ENCODE peak calls at places on chromosome 17, in ten cellular contexts. One of them, this sample, is unnamed.

GRCh38 chr17:66462010-66462409 is 159.6 kb downstream of the PRKCA start:
- DNase-seq in HFFc6: no peak
- DNase-seq in cardiac fibroblast: no peak
- DNase-seq in HL-60: peak; percentile 60
- DNase-seq in osteocyte: no peak
- DNase-seq in B cell: no peak
- DNase-seq in epithelial cell of esophagus: no peak
- DNase-seq in dorsolateral prefrontal cortex: no peak
- DNase-seq in endothelial cell: no peak
- DNase-seq in fibroblast of lung: peak; percentile 54
- DNase-seq in this sample: no peak

GRCh38 chr17:79914813-79915740 is 75.8 kb upstream of the CBX4 start:
- DNase-seq in osteocyte: no peak
- DNase-seq in HL-60: no peak
- DNase-seq in B cell: no peak
- DNase-seq in epithelial cell of esophagus: no peak
- DNase-seq in dorsolateral prefrontal cortex: no peak
- DNase-seq in HFFc6: no peak
- DNase-seq in fibroblast of lung: no peak
- DNase-seq in cardiac fibroblast: no peak
- DNase-seq in endothelial cell: no peak
- DNase-seq in this sample: no peak

GRCh38 chr17:83079340-83079747 is at the start of gene METRNL:
- DNase-seq in HL-60: peak; percentile 45
- DNase-seq in HFFc6: peak; percentile 63
- DNase-seq in epithelial cell of esophagus: peak; percentile 66
- DNase-seq in fibroblast of lung: peak; percentile 56
- DNase-seq in B cell: peak; percentile 70
- DNase-seq in osteocyte: peak; percentile 94
- DNase-seq in cardiac fibroblast: peak; percentile 62
- DNase-seq in endothelial cell: peak; percentile 67
- DNase-seq in dorsolateral prefrontal cortex: peak; percentile 44
- DNase-seq in this sample: peak; percentile 72

GRCh38 chr17:83189673-83190385 is 110.4 kb downstream of the METRNL start:
- DNase-seq in dorsolateral prefrontal cortex: no peak
- DNase-seq in HL-60: no peak
- DNase-seq in osteocyte: peak; percentile 94
- DNase-seq in cardiac fibroblast: peak; percentile 49
- DNase-seq in B cell: no peak
- DNase-seq in HFFc6: peak; percentile 49
- DNase-seq in fibroblast of lung: peak; percentile 64
- DNase-seq in endothelial cell: no peak
- DNase-seq in epithelial cell of esophagus: no peak
- DNase-seq in this sample: no peak

GRCh38 chr17:8073627-8074485 is 13.7 kb downstream of the ALOX12B start:
- DNase-seq in cardiac fibroblast: peak; percentile 69
- DNase-seq in epithelial cell of esophagus: peak; percentile 82
- DNase-seq in dorsolateral prefrontal cortex: peak; percentile 74
- DNase-seq in B cell: peak; percentile 84
- DNase-seq in HFFc6: peak; percentile 25
- DNase-seq in HL-60: peak; percentile 31
- DNase-seq in endothelial cell: peak; percentile 88
- DNase-seq in fibroblast of lung: peak; percentile 37
- DNase-seq in osteocyte: peak; percentile 89
- DNase-seq in this sample: peak; percentile 88

GRCh38 chr17:2238432-2239169 is 65.0 kb downstream of the SMG6 start:
- DNase-seq in B cell: no peak
- DNase-seq in epithelial cell of esophagus: no peak
- DNase-seq in cardiac fibroblast: no peak
- DNase-seq in fibroblast of lung: no peak
- DNase-seq in osteocyte: no peak
- DNase-seq in dorsolateral prefrontal cortex: peak; percentile 29
- DNase-seq in endothelial cell: no peak
- DNase-seq in HFFc6: no peak
- DNase-seq in HL-60: no peak
- DNase-seq in this sample: no peak

GRCh38 chr17:62724398-62725146 is 83.5 kb downstream of the MARCHF10 start:
- DNase-seq in osteocyte: no peak
- DNase-seq in HL-60: no peak
- DNase-seq in endothelial cell: no peak
- DNase-seq in epithelial cell of esophagus: peak; percentile 94
- DNase-seq in B cell: peak; percentile 68
- DNase-seq in cardiac fibroblast: no peak
- DNase-seq in fibroblast of lung: no peak
- DNase-seq in HFFc6: no peak
- DNase-seq in dorsolateral prefrontal cortex: no peak
- DNase-seq in this sample: peak; percentile 95

GRCh38 chr17:69525920-69526841 is 111.7 kb downstream of the MAP2K6 start:
- DNase-seq in epithelial cell of esophagus: peak; percentile 72
- DNase-seq in HFFc6: peak; percentile 56
- DNase-seq in B cell: peak; percentile 41
- DNase-seq in dorsolateral prefrontal cortex: peak; percentile 25
- DNase-seq in fibroblast of lung: peak; percentile 48
- DNase-seq in endothelial cell: peak; percentile 50
- DNase-seq in HL-60: peak; percentile 32
- DNase-seq in osteocyte: no peak
- DNase-seq in cardiac fibroblast: peak; percentile 83
- DNase-seq in this sample: peak; percentile 38

GRCh38 chr17:48564200-48565023 is 13.7 kb downstream of the HOXB4 start:
- DNase-seq in HL-60: no peak
- DNase-seq in fibroblast of lung: peak; percentile 39
- DNase-seq in osteocyte: no peak
- DNase-seq in cardiac fibroblast: no peak
- DNase-seq in endothelial cell: peak; percentile 59
- DNase-seq in dorsolateral prefrontal cortex: no peak
- DNase-seq in B cell: no peak
- DNase-seq in HFFc6: no peak
- DNase-seq in epithelial cell of esophagus: no peak
- DNase-seq in this sample: no peak

GRCh38 chr17:32566303-32566702 is 79.5 kb downstream of the CDK5R1 start:
- DNase-seq in dorsolateral prefrontal cortex: no peak
- DNase-seq in osteocyte: no peak
- DNase-seq in endothelial cell: no peak
- DNase-seq in B cell: no peak
- DNase-seq in HL-60: no peak
- DNase-seq in fibroblast of lung: no peak
- DNase-seq in epithelial cell of esophagus: no peak
- DNase-seq in cardiac fibroblast: no peak
- DNase-seq in HFFc6: no peak
- DNase-seq in this sample: no peak

DNA sequence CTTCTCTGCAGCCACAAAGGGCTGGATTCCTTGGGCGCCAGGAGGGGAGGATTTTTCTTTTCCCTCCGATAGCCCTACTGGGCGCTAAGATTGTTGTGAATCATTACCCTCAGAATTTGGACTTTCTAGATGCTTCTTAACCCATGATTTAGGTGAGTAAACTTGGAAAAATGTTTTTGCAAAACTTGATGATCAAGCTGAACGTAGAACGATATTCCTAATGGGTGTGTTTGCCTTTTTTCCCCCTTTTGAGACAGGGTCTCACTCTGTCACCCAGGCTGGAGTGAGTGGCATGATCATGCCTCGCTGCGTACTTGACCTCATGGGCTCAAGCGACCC is 43.8 kb downstream of the PGS1 start:
- DNase-seq in osteocyte: no peak
- DNase-seq in B cell: no peak
- DNase-seq in epithelial cell of esophagus: no peak
- DNase-seq in cardiac fibroblast: no peak
- DNase-seq in HL-60: no peak
- DNase-seq in dorsolateral prefrontal cortex: no peak
- DNase-seq in endothelial cell: no peak
- DNase-seq in fibroblast of lung: no peak
- DNase-seq in HFFc6: no peak
- DNase-seq in this sample: no peak
- TF ChIP-seq CTCF in osteocyte: no peak
- TF ChIP-seq CTCF in B cell: peak; percentile 50
- TF ChIP-seq CTCF in epithelial cell of esophagus: no peak
- TF ChIP-seq CTCF in cardiac fibroblast: no peak
- TF ChIP-seq CTCF in HL-60: no peak
- TF ChIP-seq CTCF in dorsolateral prefrontal cortex: no peak
- TF ChIP-seq CTCF in endothelial cell: peak; percentile 45
- TF ChIP-seq CTCF in fibroblast of lung: no peak
- TF ChIP-seq CTCF in HFFc6: peak; percentile 4
- TF ChIP-seq CTCF in this sample: peak; percentile 41

GRCh38 chr17:18951941-18952842 is at the start of gene SLC5A10:
- DNase-seq in HL-60: no peak
- DNase-seq in HFFc6: no peak
- DNase-seq in dorsolateral prefrontal cortex: no peak
- DNase-seq in cardiac fibroblast: no peak
- DNase-seq in epithelial cell of esophagus: no peak
- DNase-seq in osteocyte: no peak
- DNase-seq in fibroblast of lung: no peak
- DNase-seq in endothelial cell: no peak
- DNase-seq in B cell: no peak
- DNase-seq in this sample: no peak
- TF ChIP-seq CTCF in HL-60: no peak
- TF ChIP-seq CTCF in HFFc6: peak; percentile 58
- TF ChIP-seq CTCF in dorsolateral prefrontal cortex: no peak
- TF ChIP-seq CTCF in cardiac fibroblast: peak; percentile 28
- TF ChIP-seq CTCF in epithelial cell of esophagus: peak; percentile 32
- TF ChIP-seq CTCF in osteocyte: no peak
- TF ChIP-seq CTCF in fibroblast of lung: peak; percentile 19
- TF ChIP-seq CTCF in endothelial cell: no peak
- TF ChIP-seq CTCF in B cell: no peak
- TF ChIP-seq CTCF in this sample: no peak

GRCh38 chr17:81435636-81436293 is 40.5 kb downstream of the BAHCC1 start:
- DNase-seq in cardiac fibroblast: no peak
- DNase-seq in HL-60: no peak
- DNase-seq in fibroblast of lung: no peak
- DNase-seq in dorsolateral prefrontal cortex: no peak
- DNase-seq in endothelial cell: no peak
- DNase-seq in osteocyte: no peak
- DNase-seq in epithelial cell of esophagus: no peak
- DNase-seq in HFFc6: no peak
- DNase-seq in B cell: no peak
- DNase-seq in this sample: no peak

GRCh38 chr17:81434681-81435417 is 39.6 kb downstream of the BAHCC1 start:
- DNase-seq in epithelial cell of esophagus: no peak
- DNase-seq in cardiac fibroblast: no peak
- DNase-seq in HFFc6: no peak
- DNase-seq in HL-60: no peak
- DNase-seq in osteocyte: no peak
- DNase-seq in B cell: no peak
- DNase-seq in fibroblast of lung: no peak
- DNase-seq in endothelial cell: no peak
- DNase-seq in dorsolateral prefrontal cortex: no peak
- DNase-seq in this sample: no peak

GRCh38 chr17:81438024-81438664 is 42.9 kb downstream of the BAHCC1 start:
- DNase-seq in epithelial cell of esophagus: no peak
- DNase-seq in cardiac fibroblast: no peak
- DNase-seq in fibroblast of lung: no peak
- DNase-seq in HL-60: no peak
- DNase-seq in osteocyte: no peak
- DNase-seq in B cell: no peak
- DNase-seq in endothelial cell: no peak
- DNase-seq in HFFc6: no peak
- DNase-seq in dorsolateral prefrontal cortex: no peak
- DNase-seq in this sample: no peak

GRCh38 chr17:81437221-81437651 is 42.0 kb downstream of the BAHCC1 start:
- DNase-seq in dorsolateral prefrontal cortex: no peak
- DNase-seq in cardiac fibroblast: no peak
- DNase-seq in fibroblast of lung: no peak
- DNase-seq in HL-60: no peak
- DNase-seq in epithelial cell of esophagus: no peak
- DNase-seq in osteocyte: no peak
- DNase-seq in HFFc6: no peak
- DNase-seq in B cell: no peak
- DNase-seq in endothelial cell: no peak
- DNase-seq in this sample: no peak

DNA sequence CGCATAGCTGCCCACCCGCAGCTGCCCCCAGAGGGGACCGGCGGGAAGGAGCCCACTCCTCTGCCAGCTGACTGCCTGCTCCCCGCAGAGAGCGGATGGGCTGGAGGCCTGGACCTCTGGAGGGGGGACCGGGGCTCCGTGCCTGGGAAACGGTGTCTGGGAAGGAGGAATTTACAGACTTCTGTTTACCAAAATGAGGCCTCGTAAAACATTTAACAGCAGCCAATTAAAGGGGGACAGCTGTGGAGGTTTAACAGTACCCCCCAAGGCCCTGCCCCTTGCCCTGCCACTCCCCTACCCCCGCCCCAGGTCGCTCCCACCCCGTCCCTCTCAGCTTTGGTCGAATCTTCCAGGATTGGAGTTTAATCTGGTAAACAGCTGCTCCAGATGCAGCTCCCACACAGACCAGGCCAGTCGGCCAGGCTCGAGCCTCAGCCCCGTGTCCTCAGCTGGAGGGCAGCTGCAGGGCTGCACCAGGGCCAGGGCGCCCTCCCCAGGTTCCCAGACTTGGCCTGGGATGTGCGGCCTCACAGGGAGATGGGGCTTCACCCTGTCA is 41.1 kb downstream of the BAHCC1 start:
- DNase-seq in fibroblast of lung: no peak
- DNase-seq in endothelial cell: no peak
- DNase-seq in epithelial cell of esophagus: no peak
- DNase-seq in dorsolateral prefrontal cortex: no peak
- DNase-seq in HFFc6: no peak
- DNase-seq in B cell: no peak
- DNase-seq in cardiac fibroblast: no peak
- DNase-seq in HL-60: no peak
- DNase-seq in osteocyte: no peak
- DNase-seq in this sample: no peak
- TF ChIP-seq CTCF in fibroblast of lung: no peak
- TF ChIP-seq CTCF in endothelial cell: no peak
- TF ChIP-seq CTCF in epithelial cell of esophagus: no peak
- TF ChIP-seq CTCF in dorsolateral prefrontal cortex: no peak
- TF ChIP-seq CTCF in HFFc6: no peak
- TF ChIP-seq CTCF in B cell: no peak
- TF ChIP-seq CTCF in cardiac fibroblast: no peak
- TF ChIP-seq CTCF in HL-60: no peak
- TF ChIP-seq CTCF in osteocyte: no peak
- TF ChIP-seq CTCF in this sample: no peak

GRCh38 chr17:33657181-33657580 is 364.1 kb upstream of the ASIC2 start:
- DNase-seq in HFFc6: no peak
- DNase-seq in cardiac fibroblast: no peak
- DNase-seq in endothelial cell: no peak
- DNase-seq in epithelial cell of esophagus: no peak
- DNase-seq in dorsolateral prefrontal cortex: no peak
- DNase-seq in fibroblast of lung: no peak
- DNase-seq in osteocyte: no peak
- DNase-seq in HL-60: no peak
- DNase-seq in B cell: no peak
- DNase-seq in this sample: no peak

GRCh38 chr17:33653389-33653788 is 360.3 kb upstream of the ASIC2 start:
- DNase-seq in dorsolateral prefrontal cortex: no peak
- DNase-seq in endothelial cell: no peak
- DNase-seq in fibroblast of lung: no peak
- DNase-seq in HFFc6: no peak
- DNase-seq in osteocyte: no peak
- DNase-seq in B cell: no peak
- DNase-seq in epithelial cell of esophagus: no peak
- DNase-seq in HL-60: no peak
- DNase-seq in cardiac fibroblast: no peak
- DNase-seq in this sample: no peak

GRCh38 chr17:33647976-33648375 is 354.9 kb upstream of the ASIC2 start:
- DNase-seq in HFFc6: no peak
- DNase-seq in epithelial cell of esophagus: peak; percentile 38
- DNase-seq in fibroblast of lung: peak; percentile 7
- DNase-seq in HL-60: no peak
- DNase-seq in cardiac fibroblast: peak; percentile 20
- DNase-seq in dorsolateral prefrontal cortex: peak; percentile 27
- DNase-seq in osteocyte: no peak
- DNase-seq in endothelial cell: peak; percentile 16
- DNase-seq in B cell: no peak
- DNase-seq in this sample: peak; percentile 9

GRCh38 chr17:33651631-33652030 is 358.5 kb upstream of the ASIC2 start:
- DNase-seq in cardiac fibroblast: no peak
- DNase-seq in fibroblast of lung: peak; percentile 3
- DNase-seq in osteocyte: no peak
- DNase-seq in endothelial cell: no peak
- DNase-seq in HFFc6: no peak
- DNase-seq in epithelial cell of esophagus: peak; percentile 9
- DNase-seq in B cell: no peak
- DNase-seq in HL-60: no peak
- DNase-seq in dorsolateral prefrontal cortex: no peak
- DNase-seq in this sample: no peak
- TF ChIP-seq CTCF in cardiac fibroblast: no peak
- TF ChIP-seq CTCF in fibroblast of lung: no peak
- TF ChIP-seq CTCF in osteocyte: no peak
- TF ChIP-seq CTCF in endothelial cell: no peak
- TF ChIP-seq CTCF in HFFc6: no peak
- TF ChIP-seq CTCF in epithelial cell of esophagus: peak; percentile 7
- TF ChIP-seq CTCF in B cell: no peak
- TF ChIP-seq CTCF in HL-60: no peak
- TF ChIP-seq CTCF in dorsolateral prefrontal cortex: no peak
- TF ChIP-seq CTCF in this sample: no peak

This sample was measured in activated CD8-positive, alpha-beta T cell treated with anti-CD3 and anti-CD28 coated beads for 36 hours.